ENCODE peak calls at places on chromosomes 6 and 20, in nine cellular contexts. One of them, this sample, is unnamed.

GRCh38 chr6:157449610-157450009 is 68.6 kb downstream of the ZDHHC14 start:
- DNase-seq in fibroblast of mammary gland: no peak
- DNase-seq in GM06990: no peak
- DNase-seq in Peyer's patch: no peak
- DNase-seq in tibial nerve: no peak
- DNase-seq in RWPE1: no peak
- DNase-seq in endothelial cell: no peak
- DNase-seq in Calu3: no peak
- DNase-seq in adrenal gland: no peak
- DNase-seq in this sample: no peak

GRCh38 chr20:18689557-18689956 is 101.7 kb downstream of the DTD1 start:
- DNase-seq in fibroblast of mammary gland: no peak
- DNase-seq in GM06990: no peak
- DNase-seq in Peyer's patch: no peak
- DNase-seq in tibial nerve: no peak
- DNase-seq in RWPE1: no peak
- DNase-seq in endothelial cell: no peak
- DNase-seq in Calu3: no peak
- DNase-seq in adrenal gland: no peak
- DNase-seq in this sample: no peak

GRCh38 chr20:57392130-57392445 is 892 bp downstream of the RBM38 start:
- DNase-seq in fibroblast of mammary gland: no peak
- DNase-seq in GM06990: no peak
- DNase-seq in Peyer's patch: no peak
- DNase-seq in tibial nerve: no peak
- DNase-seq in RWPE1: no peak
- DNase-seq in endothelial cell: no peak
- DNase-seq in Calu3: no peak
- DNase-seq in adrenal gland: no peak
- DNase-seq in this sample: peak

GRCh38 chr20:31587545-31588389 is 17.3 kb upstream of the ID1 start:
- DNase-seq in fibroblast of mammary gland: peak
- DNase-seq in GM06990: no peak
- DNase-seq in Peyer's patch: peak
- DNase-seq in tibial nerve: no peak
- DNase-seq in RWPE1: no peak
- DNase-seq in endothelial cell: no peak
- DNase-seq in Calu3: no peak
- DNase-seq in adrenal gland: no peak
- DNase-seq in this sample: peak

GRCh38 chr6:52375780-52376556 is 14.0 kb downstream of the PAQR8 start:
- DNase-seq in fibroblast of mammary gland: no peak
- DNase-seq in GM06990: no peak
- DNase-seq in Peyer's patch: no peak
- DNase-seq in tibial nerve: no peak
- DNase-seq in RWPE1: no peak
- DNase-seq in endothelial cell: no peak
- DNase-seq in Calu3: no peak
- DNase-seq in adrenal gland: no peak
- DNase-seq in this sample: no peak

GRCh38 chr6:15184441-15184861 is 61.4 kb upstream of the JARID2 start:
- DNase-seq in fibroblast of mammary gland: no peak
- DNase-seq in GM06990: peak
- DNase-seq in Peyer's patch: no peak
- DNase-seq in tibial nerve: no peak
- DNase-seq in RWPE1: no peak
- DNase-seq in endothelial cell: no peak
- DNase-seq in Calu3: no peak
- DNase-seq in adrenal gland: no peak
- DNase-seq in this sample: peak

GRCh38 chr20:61917459-61917858 is 148.2 kb downstream of the TAF4 start:
- DNase-seq in fibroblast of mammary gland: no peak
- DNase-seq in GM06990: no peak
- DNase-seq in Peyer's patch: no peak
- DNase-seq in tibial nerve: no peak
- DNase-seq in RWPE1: no peak
- DNase-seq in endothelial cell: no peak
- DNase-seq in Calu3: no peak
- DNase-seq in adrenal gland: no peak
- DNase-seq in this sample: no peak

GRCh38 chr6:136964368-136964767 is 42.3 kb downstream of the SLC35D3 start:
- DNase-seq in fibroblast of mammary gland: no peak
- DNase-seq in GM06990: no peak
- DNase-seq in Peyer's patch: peak
- DNase-seq in tibial nerve: no peak
- DNase-seq in RWPE1: no peak
- DNase-seq in endothelial cell: no peak
- DNase-seq in Calu3: no peak
- DNase-seq in adrenal gland: no peak
- DNase-seq in this sample: no peak

GRCh38 chr6:84346372-84346771 is 118.9 kb upstream of the CEP162 start:
- DNase-seq in fibroblast of mammary gland: peak
- DNase-seq in GM06990: no peak
- DNase-seq in Peyer's patch: no peak
- DNase-seq in tibial nerve: no peak
- DNase-seq in RWPE1: no peak
- DNase-seq in endothelial cell: no peak
- DNase-seq in Calu3: no peak
- DNase-seq in adrenal gland: no peak
- DNase-seq in this sample: no peak

GRCh38 chr6:11278207-11278559 is 45.7 kb upstream of the NEDD9 start:
- DNase-seq in fibroblast of mammary gland: no peak
- DNase-seq in GM06990: peak
- DNase-seq in Peyer's patch: no peak
- DNase-seq in tibial nerve: no peak
- DNase-seq in RWPE1: no peak
- DNase-seq in endothelial cell: no peak
- DNase-seq in Calu3: no peak
- DNase-seq in adrenal gland: no peak
- DNase-seq in this sample: peak

GRCh38 chr6:139557547-139557946 is 183.1 kb upstream of the CITED2 start:
- DNase-seq in fibroblast of mammary gland: no peak
- DNase-seq in GM06990: no peak
- DNase-seq in Peyer's patch: no peak
- DNase-seq in tibial nerve: no peak
- DNase-seq in RWPE1: no peak
- DNase-seq in endothelial cell: no peak
- DNase-seq in Calu3: no peak
- DNase-seq in adrenal gland: no peak
- DNase-seq in this sample: no peak

GRCh38 chr6:73665686-73666319 is 12.0 kb upstream of the SLC17A5 start:
- DNase-seq in fibroblast of mammary gland: no peak
- DNase-seq in GM06990: peak
- DNase-seq in Peyer's patch: no peak
- DNase-seq in tibial nerve: no peak
- DNase-seq in RWPE1: no peak
- DNase-seq in endothelial cell: no peak
- DNase-seq in Calu3: no peak
- DNase-seq in adrenal gland: no peak
- DNase-seq in this sample: no peak

GRCh38 chr6:152310371-152310954 is 326.7 kb downstream of the SYNE1 start:
- DNase-seq in fibroblast of mammary gland: no peak
- DNase-seq in GM06990: no peak
- DNase-seq in Peyer's patch: no peak
- DNase-seq in tibial nerve: no peak
- DNase-seq in RWPE1: no peak
- DNase-seq in endothelial cell: no peak
- DNase-seq in Calu3: no peak
- DNase-seq in adrenal gland: no peak
- DNase-seq in this sample: no peak

GRCh38 chr20:47810686-47811347 is 25.5 kb upstream of the SULF2 start:
- DNase-seq in fibroblast of mammary gland: no peak
- DNase-seq in GM06990: no peak
- DNase-seq in Peyer's patch: peak
- DNase-seq in tibial nerve: no peak
- DNase-seq in RWPE1: no peak
- DNase-seq in endothelial cell: no peak
- DNase-seq in Calu3: no peak
- DNase-seq in adrenal gland: no peak
- DNase-seq in this sample: no peak

GRCh38 chr20:47809561-47809960 is 24.3 kb upstream of the SULF2 start:
- DNase-seq in fibroblast of mammary gland: no peak
- DNase-seq in GM06990: no peak
- DNase-seq in Peyer's patch: peak
- DNase-seq in tibial nerve: no peak
- DNase-seq in RWPE1: peak
- DNase-seq in endothelial cell: no peak
- DNase-seq in Calu3: peak
- DNase-seq in adrenal gland: no peak
- DNase-seq in this sample: no peak

GRCh38 chr20:47810116-47810672 is 24.9 kb upstream of the SULF2 start:
- DNase-seq in fibroblast of mammary gland: no peak
- DNase-seq in GM06990: no peak
- DNase-seq in Peyer's patch: no peak
- DNase-seq in tibial nerve: no peak
- DNase-seq in RWPE1: no peak
- DNase-seq in endothelial cell: no peak
- DNase-seq in Calu3: no peak
- DNase-seq in adrenal gland: no peak
- DNase-seq in this sample: no peak

GRCh38 chr20:47805951-47806350 is 20.7 kb upstream of the SULF2 start:
- DNase-seq in fibroblast of mammary gland: no peak
- DNase-seq in GM06990: no peak
- DNase-seq in Peyer's patch: no peak
- DNase-seq in tibial nerve: no peak
- DNase-seq in RWPE1: no peak
- DNase-seq in endothelial cell: no peak
- DNase-seq in Calu3: no peak
- DNase-seq in adrenal gland: no peak
- DNase-seq in this sample: no peak

DNA sequence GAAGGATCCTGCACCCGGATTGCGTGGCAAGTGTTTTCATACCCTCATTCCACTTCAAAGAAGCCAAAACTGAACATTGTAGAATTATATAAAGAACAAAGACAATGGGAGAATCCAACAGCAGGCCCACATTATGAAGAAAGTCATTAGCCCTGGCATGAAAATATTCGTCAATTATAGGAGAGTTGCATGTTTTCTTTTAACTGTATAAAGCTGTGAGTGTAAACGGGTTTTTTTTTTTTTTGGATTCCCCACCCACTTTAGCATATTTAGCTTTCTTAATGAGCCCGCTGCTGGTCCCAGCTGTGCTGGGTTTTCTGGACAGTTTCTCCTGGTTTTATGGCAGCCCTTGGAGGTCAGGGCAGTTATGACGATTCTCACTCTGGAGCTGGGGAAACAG is 23.9 kb upstream of the SULF2 start:
- DNase-seq in fibroblast of mammary gland: no peak
- DNase-seq in GM06990: no peak
- DNase-seq in Peyer's patch: no peak
- DNase-seq in tibial nerve: no peak
- DNase-seq in RWPE1: no peak
- DNase-seq in endothelial cell: no peak
- DNase-seq in Calu3: no peak
- DNase-seq in adrenal gland: no peak
- DNase-seq in this sample: no peak
- TF ChIP-seq CTCF in fibroblast of mammary gland: no peak
- TF ChIP-seq CTCF in GM06990: no peak
- TF ChIP-seq CTCF in Peyer's patch: no peak
- TF ChIP-seq CTCF in tibial nerve: no peak
- TF ChIP-seq CTCF in RWPE1: no peak
- TF ChIP-seq CTCF in endothelial cell: no peak
- TF ChIP-seq CTCF in Calu3: no peak
- TF ChIP-seq CTCF in adrenal gland: no peak
- TF ChIP-seq CTCF in this sample: no peak

GRCh38 chr20:34581341-34582189 is 23.0 kb downstream of the MAP1LC3A start:
- DNase-seq in fibroblast of mammary gland: peak
- DNase-seq in GM06990: no peak
- DNase-seq in Peyer's patch: no peak
- DNase-seq in tibial nerve: no peak
- DNase-seq in RWPE1: no peak
- DNase-seq in endothelial cell: no peak
- DNase-seq in Calu3: no peak
- DNase-seq in adrenal gland: no peak
- DNase-seq in this sample: peak

GRCh38 chr20:34579191-34579661 is 20.7 kb downstream of the MAP1LC3A start:
- DNase-seq in fibroblast of mammary gland: peak
- DNase-seq in GM06990: no peak
- DNase-seq in Peyer's patch: peak
- DNase-seq in tibial nerve: peak
- DNase-seq in RWPE1: peak
- DNase-seq in endothelial cell: no peak
- DNase-seq in Calu3: peak
- DNase-seq in adrenal gland: peak
- DNase-seq in this sample: no peak

GRCh38 chr20:34578521-34579147 is 20.1 kb downstream of the MAP1LC3A start:
- DNase-seq in fibroblast of mammary gland: no peak
- DNase-seq in GM06990: no peak
- DNase-seq in Peyer's patch: no peak
- DNase-seq in tibial nerve: no peak
- DNase-seq in RWPE1: no peak
- DNase-seq in endothelial cell: no peak
- DNase-seq in Calu3: no peak
- DNase-seq in adrenal gland: no peak
- DNase-seq in this sample: no peak

GRCh38 chr20:34580588-34580940 is 22.0 kb downstream of the MAP1LC3A start:
- DNase-seq in fibroblast of mammary gland: no peak
- DNase-seq in GM06990: no peak
- DNase-seq in Peyer's patch: no peak
- DNase-seq in tibial nerve: no peak
- DNase-seq in RWPE1: no peak
- DNase-seq in endothelial cell: no peak
- DNase-seq in Calu3: no peak
- DNase-seq in adrenal gland: no peak
- DNase-seq in this sample: no peak

GRCh38 chr20:34579936-34580587 is 21.5 kb downstream of the MAP1LC3A start:
- DNase-seq in fibroblast of mammary gland: no peak
- DNase-seq in GM06990: peak
- DNase-seq in Peyer's patch: no peak
- DNase-seq in tibial nerve: no peak
- DNase-seq in RWPE1: no peak
- DNase-seq in endothelial cell: no peak
- DNase-seq in Calu3: no peak
- DNase-seq in adrenal gland: no peak
- DNase-seq in this sample: no peak
- TF ChIP-seq CTCF in fibroblast of mammary gland: no peak
- TF ChIP-seq CTCF in GM06990: no peak
- TF ChIP-seq CTCF in Peyer's patch: no peak
- TF ChIP-seq CTCF in tibial nerve: no peak
- TF ChIP-seq CTCF in RWPE1: no peak
- TF ChIP-seq CTCF in endothelial cell: no peak
- TF ChIP-seq CTCF in Calu3: no peak
- TF ChIP-seq CTCF in adrenal gland: no peak
- TF ChIP-seq CTCF in this sample: no peak

GRCh38 chr6:35497571-35498406 is 910 bp upstream of the TEAD3 start:
- DNase-seq in fibroblast of mammary gland: peak
- DNase-seq in GM06990: peak
- DNase-seq in Peyer's patch: peak
- DNase-seq in tibial nerve: peak
- DNase-seq in RWPE1: peak
- DNase-seq in endothelial cell: peak
- DNase-seq in Calu3: peak
- DNase-seq in adrenal gland: peak
- DNase-seq in this sample: peak
- TF ChIP-seq CTCF in fibroblast of mammary gland: no peak
- TF ChIP-seq CTCF in GM06990: peak
- TF ChIP-seq CTCF in Peyer's patch: no peak
- TF ChIP-seq CTCF in tibial nerve: no peak
- TF ChIP-seq CTCF in RWPE1: no peak
- TF ChIP-seq CTCF in endothelial cell: no peak
- TF ChIP-seq CTCF in Calu3: no peak
- TF ChIP-seq CTCF in adrenal gland: no peak
- TF ChIP-seq CTCF in this sample: no peak

GRCh38 chr6:7086488-7086887 is 21.3 kb upstream of the RREB1 start:
- DNase-seq in fibroblast of mammary gland: peak
- DNase-seq in GM06990: peak
- DNase-seq in Peyer's patch: peak
- DNase-seq in tibial nerve: peak
- DNase-seq in RWPE1: no peak
- DNase-seq in endothelial cell: no peak
- DNase-seq in Calu3: no peak
- DNase-seq in adrenal gland: peak
- DNase-seq in this sample: peak
- TF ChIP-seq CTCF in fibroblast of mammary gland: peak
- TF ChIP-seq CTCF in GM06990: peak
- TF ChIP-seq CTCF in Peyer's patch: no peak
- TF ChIP-seq CTCF in tibial nerve: no peak
- TF ChIP-seq CTCF in RWPE1: no peak
- TF ChIP-seq CTCF in endothelial cell: no peak
- TF ChIP-seq CTCF in Calu3: no peak
- TF ChIP-seq CTCF in adrenal gland: no peak
- TF ChIP-seq CTCF in this sample: peak